ENCODE peak calls at places on chromosomes 1 and 21, in seven cellular contexts. A is hippocampal formation; V is progenitor cell of endocrine pancreas; L is CD8-positive, alpha-beta memory T cell; S is activated CD8-positive, alpha-beta memory T cell treated with anti-CD3 and anti-CD28 coated beads for 4 hours; Z is germinal center; N is stomach. H is an unnamed sample.
A peak's percentile ranks its signal among the peaks of the same experiment; 100 is the strongest.

GRCh38 chr1:24535021-24535424 is 20.9 kb upstream of the NCMAP start:
- DNase-seq in A (no peak), V (no peak), L (peak; percentile 88), S (peak; percentile 43), Z (peak; percentile 85), N (peak; percentile 31), H (no peak)

GRCh38 chr1:41025979-41026819 is 4.7 kb upstream of the SLFNL1 start:
- DNase-seq in A (no peak), V (no peak), L (no peak), S (no peak), Z (no peak), N (no peak), H (no peak)

GRCh38 chr1:63980706-63981407 is 207.0 kb downstream of the ROR1 start:
- DNase-seq in A (no peak), V (no peak), L (no peak), S (no peak), Z (no peak), N (peak; percentile 62), H (peak; percentile 57)

GRCh38 chr21:34640858-34641257 is 25.9 kb upstream of the RCAN1 start:
- DNase-seq in A (no peak), V (no peak), L (no peak), S (no peak), Z (no peak), N (no peak), H (no peak)

GRCh38 chr1:228490120-228491078 is 3.2 kb downstream of the RNF187 start:
- DNase-seq in A (no peak), V (no peak), L (no peak), S (no peak), Z (no peak), N (no peak), H (no peak)

GRCh38 chr1:7218210-7218832 is 433.1 kb downstream of the CAMTA1 start:
- DNase-seq in A (no peak), V (no peak), L (no peak), S (no peak), Z (peak; percentile 39), N (no peak), H (no peak)

GRCh38 chr1:5910666-5911065 is 81.6 kb downstream of the NPHP4 start:
- DNase-seq in A (no peak), V (no peak), L (no peak), S (no peak), Z (no peak), N (no peak), H (no peak)

GRCh38 chr1:151106891-151107290 is 36.3 kb downstream of the GABPB2 start:
- DNase-seq in A (no peak), V (no peak), L (no peak), S (no peak), Z (no peak), N (no peak), H (no peak)

GRCh38 chr1:214155987-214156567 is 124.9 kb upstream of the SMYD2 start:
- DNase-seq in A (no peak), V (no peak), L (no peak), S (no peak), Z (no peak), N (no peak), H (no peak)

GRCh38 chr21:39688010-39688409 is 57.0 kb upstream of the IGSF5 start:
- DNase-seq in A (no peak), V (no peak), L (no peak), S (no peak), Z (no peak), N (no peak), H (no peak)

GRCh38 chr21:29152936-29153335 is 22.5 kb downstream of the MAP3K7CL start:
- DNase-seq in A (no peak), V (no peak), L (no peak), S (no peak), Z (no peak), N (no peak), H (no peak)

GRCh38 chr1:118627435-118627834 is 360.7 kb downstream of the TBX15 start:
- DNase-seq in A (no peak), V (no peak), L (no peak), S (no peak), Z (no peak), N (no peak), H (no peak)

GRCh38 chr1:207619833-207620572 is 24.9 kb upstream of the CR1L start:
- DNase-seq in A (peak; percentile 85), V (no peak), L (no peak), S (no peak), Z (peak; percentile 49), N (no peak), H (no peak)

GRCh38 chr1:119141020-119141424 is 569 bp upstream of the WARS2 start:
- DNase-seq in A (no peak), V (no peak), L (peak; percentile 57), S (peak; percentile 2), Z (no peak), N (no peak), H (peak; percentile 30)

GRCh38 chr1:94017155-94017829 is 103.7 kb downstream of the ABCA4 start:
- DNase-seq in A (no peak), V (no peak), L (peak; percentile 53), S (no peak), Z (no peak), N (no peak), H (no peak)

GRCh38 chr1:215022204-215022603 is 60.3 kb upstream of the KCNK2 start:
- DNase-seq in A (no peak), V (no peak), L (no peak), S (no peak), Z (no peak), N (no peak), H (no peak)

GRCh38 chr1:24387636-24388035 is 25.9 kb downstream of the STPG1 start:
- DNase-seq in A (no peak), V (no peak), L (no peak), S (no peak), Z (no peak), N (no peak), H (no peak)

GRCh38 chr21:45962531-45963224 is 18.9 kb upstream of the COL6A1 start:
- DNase-seq in A (no peak), V (no peak), L (no peak), S (no peak), Z (no peak), N (no peak), H (no peak)